ENCODE peak calls at places on chromosomes 5 and 9, in six cellular contexts. D is AG04450, I is keratinocyte, C is heart left ventricle, A is heart right ventricle, W is B cell. K is an unnamed sample.

GRCh38 chr9:127183814-127184582 is 61.6 kb upstream of the ANGPTL2 start:
- DNase-seq in A (no peak), D (no peak), I (no peak), C (peak), W (no peak), K (peak)

GRCh38 chr5:136811086-136811485 is 445.7 kb upstream of the TRPC7 start:
- DNase-seq in D (no peak), C (no peak), W (no peak), I (no peak), A (no peak), K (no peak)

GRCh38 chr5:115656404-115656803 is 30.6 kb upstream of the TMED7 start:
- DNase-seq in A (no peak), D (no peak), W (no peak), I (no peak), C (no peak), K (no peak)

GRCh38 chr5:109739741-109740140 is 50.0 kb downstream of the MAN2A1 start:
- DNase-seq in D (no peak), W (no peak), A (no peak), I (no peak), C (no peak), K (no peak)

GRCh38 chr5:150639317-150639738 is 1.1 kb upstream of the SYNPO start:
- DNase-seq in D (no peak), A (no peak), C (no peak), W (no peak), I (no peak), K (no peak)

GRCh38 chr9:96523429-96523828 is 73.5 kb downstream of the HABP4 start:
- DNase-seq in D (no peak), W (no peak), I (no peak), C (peak), A (peak), K (no peak)

GRCh38 chr5:3033033-3033755 is 281.7 kb upstream of the IRX2 start:
- DNase-seq in A (no peak), W (no peak), D (no peak), I (no peak), C (no peak), K (no peak)

GRCh38 chr9:124820606-124821246 is 32.5 kb upstream of the WDR38 start:
- DNase-seq in D (no peak), C (no peak), I (no peak), A (no peak), W (no peak), K (no peak)

GRCh38 chr9:136441681-136442245 is 2.1 kb upstream of the INPP5E start:
- DNase-seq in I (no peak), W (no peak), A (no peak), C (no peak), D (no peak), K (no peak)

GRCh38 chr9:61674465-61674864 is 484.6 kb downstream of the SPATA31A7 start:
- DNase-seq in D (no peak), C (no peak), I (no peak), A (no peak), W (no peak), K (no peak)

GRCh38 chr9:9214052-9214451 is 1398.8 kb downstream of the PTPRD start:
- DNase-seq in A (no peak), I (no peak), D (no peak), C (no peak), W (no peak), K (no peak)

GRCh38 chr5:10642367-10642766 is 78.5 kb downstream of the ANKRD33B start:
- DNase-seq in I (no peak), C (no peak), D (no peak), W (no peak), A (no peak), K (no peak)

GRCh38 chr5:179792612-179793469 is 945 bp upstream of the LTC4S start:
- DNase-seq in W (no peak), C (peak), A (peak), I (no peak), D (no peak), K (no peak)

GRCh38 chr5:103565711-103566110 is 3.1 kb upstream of the NUDT12 start:
- DNase-seq in C (no peak), D (no peak), W (no peak), A (no peak), I (no peak), K (no peak)

GRCh38 chr5:36444582-36444999 is 142.9 kb upstream of the RANBP3L start:
- DNase-seq in D (no peak), W (no peak), A (no peak), C (peak), I (no peak), K (no peak)

GRCh38 chr9:27572918-27573698 is at the start of gene C9orf72:
- DNase-seq in D (no peak), I (no peak), C (peak), A (peak), W (peak), K (peak)

GRCh38 chr9:37899041-37899440 is 4.9 kb downstream of the SLC25A51 start:
- DNase-seq in W (no peak), A (no peak), C (no peak), I (no peak), D (no peak), K (no peak)

GRCh38 chr5:65010841-65011240 is 242.1 kb downstream of the CWC27 start:
- DNase-seq in A (no peak), C (no peak), I (no peak), W (no peak), D (no peak), K (no peak)

DNA sequence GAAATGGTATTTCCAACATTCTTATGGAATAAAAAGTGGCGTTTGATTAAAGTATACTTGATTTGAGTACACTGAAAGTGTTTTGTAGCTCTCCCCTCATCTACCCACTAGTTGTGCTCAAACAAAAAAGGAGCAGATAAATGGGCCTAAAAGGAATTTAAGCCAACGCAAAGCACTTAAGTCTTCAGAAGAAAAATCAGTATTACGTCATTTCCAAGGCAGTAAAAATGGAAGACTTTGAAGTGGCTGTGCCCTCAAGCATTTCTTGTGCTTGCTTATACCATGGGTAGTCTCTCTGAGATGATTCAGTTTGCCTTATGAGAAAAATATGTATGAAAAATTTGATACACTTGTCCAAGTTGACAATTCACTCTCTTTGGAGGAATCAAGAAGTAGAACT is 279.9 kb upstream of the CD180 start:
- DNase-seq in I (peak), D (no peak), C (no peak), A (no peak), W (no peak), K (no peak)
- TF ChIP-seq CTCF in I (no peak), D (no peak), C (no peak), A (no peak), W (no peak), K (no peak)

GRCh38 chr9:120236596-120236995 is 343.4 kb downstream of the CDK5RAP2 start:
- DNase-seq in C (no peak), I (no peak), W (no peak), D (no peak), A (no peak), K (no peak)

GRCh38 chr9:120230227-120230626 is 349.7 kb downstream of the CDK5RAP2 start:
- DNase-seq in I (no peak), C (no peak), A (no peak), D (no peak), W (no peak), K (no peak)

GRCh38 chr9:120235081-120235480 is 344.9 kb downstream of the CDK5RAP2 start:
- DNase-seq in D (no peak), C (no peak), A (no peak), I (no peak), W (no peak), K (no peak)
- TF ChIP-seq CTCF in D (no peak), C (no peak), A (no peak), I (no peak), W (no peak), K (no peak)

DNA sequence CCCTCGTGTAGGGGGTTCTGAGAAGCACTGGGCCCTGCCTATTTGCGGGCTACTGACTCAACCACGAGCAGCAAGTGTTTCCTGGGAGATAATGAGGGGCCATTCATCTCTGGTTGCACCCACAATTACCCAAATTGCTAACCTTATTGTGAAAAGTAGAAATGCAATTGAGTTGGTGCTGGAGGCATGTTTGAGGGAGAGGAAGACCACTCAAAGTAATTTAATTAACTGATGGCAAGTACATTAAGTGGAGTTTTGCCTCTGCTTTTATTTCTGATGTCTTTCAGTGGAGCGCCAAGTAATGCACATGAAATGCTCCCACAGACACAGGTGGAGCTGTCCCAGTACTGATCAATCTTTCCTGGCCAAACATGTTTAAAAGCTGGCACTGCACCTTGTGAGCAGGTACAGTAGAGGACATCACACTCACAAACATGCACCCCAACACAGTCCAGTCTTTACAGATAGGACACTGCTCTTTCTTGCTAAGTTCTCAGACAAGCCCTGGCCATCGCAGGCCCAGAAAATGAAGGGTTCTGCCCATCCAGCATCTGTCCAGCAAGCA is 195.4 kb downstream of the HSPA4 start:
- DNase-seq in W (no peak), I (no peak), A (no peak), C (no peak), D (no peak), K (no peak)
- TF ChIP-seq CTCF in W (no peak), I (no peak), A (no peak), C (no peak), D (no peak), K (no peak)

GRCh38 chr9:4296217-4296616 is 3.7 kb downstream of the GLIS3 start:
- DNase-seq in C (no peak), I (no peak), D (no peak), A (no peak), W (no peak), K (no peak)
- TF ChIP-seq CTCF in C (no peak), I (no peak), D (peak), A (no peak), W (no peak), K (no peak)

DNA sequence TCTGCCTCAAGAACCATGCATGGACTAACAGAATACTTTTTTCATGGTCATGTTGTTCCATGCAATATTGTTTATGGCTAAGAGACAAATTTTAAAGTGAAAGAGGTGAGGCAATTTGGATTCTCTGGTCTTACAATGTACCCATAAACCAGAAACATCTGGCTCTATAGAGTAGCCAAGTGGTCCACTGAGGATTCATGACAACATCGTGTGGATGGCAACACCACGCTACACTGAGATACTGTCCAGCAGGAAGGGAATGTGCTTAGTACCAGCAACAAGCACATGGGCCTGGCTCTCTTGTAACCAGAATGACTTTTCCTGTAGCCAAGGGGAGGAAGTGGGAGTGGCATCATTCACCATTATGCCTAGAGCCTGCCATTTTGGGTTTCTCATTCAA is 218.2 kb downstream of the GADD45G start:
- DNase-seq in D (no peak), W (no peak), C (no peak), A (no peak), I (no peak), K (no peak)
- TF ChIP-seq CTCF in D (no peak), W (no peak), C (no peak), A (no peak), I (no peak), K (no peak)